ENCODE peak calls at places on chromosomes 4 and X, in eight cellular contexts. Y is iPS DF 6.9, V is right atrium auricular region, S is psoas muscle, P is breast epithelium, Z is A549, G is heart right ventricle, R is GM23248. N is an unnamed sample.

GRCh38 chrX:22699591-22700091 is 300.1 kb upstream of the DDX53 start:
- DNase-seq in Y (no peak), V (no peak), S (no peak), P (no peak), Z (no peak), G (no peak), R (peak), N (no peak)

GRCh38 chr4:147793973-147794690 is 62.2 kb downstream of the ARHGAP10 start:
- DNase-seq in Y (no peak), V (no peak), S (no peak), P (no peak), Z (no peak), G (no peak), R (no peak), N (no peak)

GRCh38 chr4:112765317-112765989 is 128.5 kb downstream of the LARP7 start:
- DNase-seq in Y (no peak), V (no peak), S (no peak), P (no peak), Z (no peak), G (no peak), R (peak), N (no peak)

GRCh38 chr4:24044610-24045589 is 155.1 kb upstream of the PPARGC1A start:
- DNase-seq in Y (no peak), V (no peak), S (no peak), P (no peak), Z (no peak), G (no peak), R (no peak), N (no peak)

GRCh38 chr4:76748649-76749048 is 149.3 kb downstream of the SOWAHB start:
- DNase-seq in Y (no peak), V (no peak), S (no peak), P (no peak), Z (peak), G (no peak), R (peak), N (no peak)

GRCh38 chrX:31237189-31237588 is 165.3 kb upstream of the FTHL17 start:
- DNase-seq in Y (no peak), V (no peak), S (no peak), P (no peak), Z (no peak), G (no peak), R (no peak), N (no peak)

GRCh38 chr4:150315691-150316090 is 237.4 kb downstream of the DCLK2 start:
- DNase-seq in Y (no peak), V (no peak), S (no peak), P (no peak), Z (no peak), G (no peak), R (no peak), N (no peak)

GRCh38 chr4:165096776-165097175 is 15.9 kb downstream of the TMEM192 start:
- DNase-seq in Y (no peak), V (peak), S (no peak), P (no peak), Z (peak), G (no peak), R (peak), N (no peak)

GRCh38 chrX:71081348-71082148 is 13.4 kb upstream of the SNX12 start:
- DNase-seq in Y (no peak), V (no peak), S (no peak), P (no peak), Z (no peak), G (no peak), R (peak), N (no peak)

GRCh38 chr4:78379040-78379439 is 172.5 kb upstream of the ANXA3 start:
- DNase-seq in Y (no peak), V (no peak), S (no peak), P (no peak), Z (no peak), G (no peak), R (peak), N (no peak)

GRCh38 chrX:123673813-123674212 is 59.0 kb downstream of the THOC2 start:
- DNase-seq in Y (no peak), V (no peak), S (no peak), P (no peak), Z (no peak), G (no peak), R (no peak), N (no peak)

GRCh38 chr4:26779674-26780073 is 81.0 kb upstream of the STIM2 start:
- DNase-seq in Y (no peak), V (no peak), S (no peak), P (no peak), Z (no peak), G (no peak), R (peak), N (no peak)

GRCh38 chrX:18666614-18667013 is 5.3 kb downstream of the RS1 start:
- DNase-seq in Y (no peak), V (no peak), S (no peak), P (no peak), Z (no peak), G (no peak), R (no peak), N (no peak)

GRCh38 chrX:13689519-13690211 is 737 bp downstream of the RAB9A start:
- DNase-seq in Y (no peak), V (no peak), S (no peak), P (no peak), Z (no peak), G (no peak), R (peak), N (no peak)

GRCh38 chr4:120228086-120228485 is 161.4 kb upstream of the MAD2L1 start:
- DNase-seq in Y (no peak), V (no peak), S (no peak), P (no peak), Z (no peak), G (no peak), R (no peak), N (no peak)

GRCh38 chrX:75522565-75523411 is at the start of gene ZDHHC15:
- DNase-seq in Y (no peak), V (peak), S (peak), P (peak), Z (no peak), G (peak), R (peak), N (peak)

GRCh38 chr4:93147524-93148212 is 680.9 kb upstream of the ATOH1 start:
- DNase-seq in Y (peak), V (no peak), S (no peak), P (no peak), Z (no peak), G (no peak), R (no peak), N (no peak)

GRCh38 chr4:42313872-42314271 is 83.4 kb upstream of the SHISA3 start:
- DNase-seq in Y (no peak), V (no peak), S (no peak), P (no peak), Z (no peak), G (no peak), R (no peak), N (no peak)

GRCh38 chr4:127048371-127049085 is 584.2 kb upstream of the INTU start:
- DNase-seq in Y (no peak), V (no peak), S (no peak), P (no peak), Z (no peak), G (no peak), R (no peak), N (no peak)

GRCh38 chr4:38449506-38450174 is 214.4 kb upstream of the KLF3 start:
- DNase-seq in Y (peak), V (no peak), S (no peak), P (no peak), Z (no peak), G (no peak), R (peak), N (no peak)

GRCh38 chr4:83151645-83152044 is 37.1 kb upstream of the PLAC8 start:
- DNase-seq in Y (no peak), V (no peak), S (no peak), P (no peak), Z (no peak), G (no peak), R (no peak), N (no peak)

GRCh38 chr4:31234494-31234893 is 514.3 kb downstream of the PCDH7 start:
- DNase-seq in Y (peak), V (no peak), S (no peak), P (no peak), Z (no peak), G (no peak), R (no peak), N (no peak)

GRCh38 chrX:46649421-46650260 is 76.1 kb downstream of the CHST7 start:
- DNase-seq in Y (peak), V (no peak), S (peak), P (no peak), Z (no peak), G (peak), R (peak), N (no peak)

GRCh38 chr4:3468804-3469203 is 5.7 kb downstream of the DOK7 start:
- DNase-seq in Y (no peak), V (no peak), S (no peak), P (no peak), Z (no peak), G (no peak), R (no peak), N (no peak)

DNA sequence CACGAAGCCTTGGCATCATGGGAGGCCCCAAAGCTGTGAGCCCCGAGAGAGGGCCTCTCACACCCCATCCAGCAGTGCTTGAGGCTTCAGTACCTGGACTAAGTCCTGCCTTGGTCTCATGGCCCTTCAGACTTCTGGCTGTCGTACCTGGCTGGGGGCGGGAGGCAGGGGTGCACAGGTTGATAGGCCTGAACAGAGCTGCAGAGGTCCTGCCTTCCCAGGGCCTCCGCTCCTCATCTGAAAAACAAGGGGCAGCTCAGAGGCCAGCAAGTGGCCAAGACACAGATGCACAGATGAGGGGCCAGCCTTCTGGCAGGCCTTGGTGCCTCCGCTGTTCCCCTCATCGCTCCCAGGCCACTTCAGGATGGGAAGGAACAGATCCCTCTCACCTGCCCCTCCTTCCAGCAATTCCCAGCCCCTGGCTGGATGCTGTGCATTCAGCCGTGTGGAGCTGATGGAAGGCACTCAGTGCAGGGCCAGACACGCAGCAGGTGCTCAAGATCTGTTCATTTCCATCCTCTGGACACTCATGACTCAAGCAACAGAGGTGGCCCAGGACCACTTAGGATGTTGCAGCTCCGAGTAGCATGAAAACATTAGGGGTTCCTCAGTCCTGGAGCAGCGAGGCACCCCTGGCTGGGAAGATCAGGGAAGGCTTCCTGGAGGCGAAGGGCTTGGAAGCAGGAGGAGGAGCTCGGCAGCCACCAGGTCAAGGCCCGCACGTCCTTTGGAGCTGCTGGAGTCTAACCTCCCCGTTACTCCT is 1.4 kb downstream of the ZNF185 start:
- DNase-seq in Y (no peak), V (no peak), S (no peak), P (no peak), Z (no peak), G (no peak), R (no peak), N (no peak)
- H3K27ac ChIP-seq in Y (no peak), V (no peak), S (no peak), P (no peak), Z (no peak), G (no peak), R (no peak), N (no peak)

GRCh38 chr4:40262079-40262528 is 65.3 kb downstream of the RHOH start:
- DNase-seq in Y (no peak), V (no peak), S (no peak), P (no peak), Z (no peak), G (no peak), R (no peak), N (no peak)
- H3K27ac ChIP-seq in Y (no peak), V (no peak), S (no peak), P (no peak), Z (peak), G (no peak), R (no peak), N (no peak)

GRCh38 chr4:185838514-185839203 is 26.7 kb upstream of the SORBS2 start:
- DNase-seq in Y (no peak), V (no peak), S (no peak), P (no peak), Z (no peak), G (no peak), R (peak), N (no peak)

GRCh38 chr4:185837415-185838103 is 25.6 kb upstream of the SORBS2 start:
- DNase-seq in Y (no peak), V (no peak), S (no peak), P (no peak), Z (no peak), G (no peak), R (no peak), N (no peak)

GRCh38 chr4:185836268-185837084 is 24.5 kb upstream of the SORBS2 start:
- DNase-seq in Y (no peak), V (no peak), S (no peak), P (no peak), Z (no peak), G (no peak), R (no peak), N (no peak)

GRCh38 chr4:185839204-185839712 is 27.3 kb upstream of the SORBS2 start:
- DNase-seq in Y (peak), V (no peak), S (peak), P (no peak), Z (peak), G (peak), R (peak), N (no peak)

DNA sequence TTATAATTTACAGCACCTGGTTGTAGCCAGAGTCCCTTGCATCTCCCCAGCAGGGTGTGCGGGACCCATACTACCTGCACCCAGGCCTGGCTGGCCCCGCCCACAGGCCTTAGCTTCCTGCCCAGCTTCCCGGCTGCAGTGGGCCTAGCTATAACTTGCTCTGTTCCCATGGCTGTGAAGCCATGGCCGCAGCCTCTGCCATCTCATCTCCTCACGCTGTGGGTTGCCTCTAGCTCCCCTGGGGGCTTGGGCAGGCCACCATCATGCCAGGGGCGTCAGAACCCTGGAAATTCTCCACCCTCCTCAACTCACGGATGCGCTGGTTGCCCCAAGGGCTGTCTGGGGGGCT is 26.1 kb upstream of the SORBS2 start:
- DNase-seq in Y (no peak), V (no peak), S (no peak), P (no peak), Z (no peak), G (no peak), R (no peak), N (no peak)
- H3K27ac ChIP-seq in Y (peak), V (peak), S (peak), P (peak), Z (peak), G (peak), R (no peak), N (no peak)

GRCh38 chr4:85557016-85557901 is 82.3 kb downstream of the ARHGAP24 start:
- DNase-seq in Y (no peak), V (no peak), S (no peak), P (no peak), Z (no peak), G (no peak), R (no peak), N (no peak)

GRCh38 chr4:85556293-85556692 is 81.3 kb downstream of the ARHGAP24 start:
- DNase-seq in Y (no peak), V (no peak), S (no peak), P (no peak), Z (no peak), G (no peak), R (no peak), N (no peak)

DNA sequence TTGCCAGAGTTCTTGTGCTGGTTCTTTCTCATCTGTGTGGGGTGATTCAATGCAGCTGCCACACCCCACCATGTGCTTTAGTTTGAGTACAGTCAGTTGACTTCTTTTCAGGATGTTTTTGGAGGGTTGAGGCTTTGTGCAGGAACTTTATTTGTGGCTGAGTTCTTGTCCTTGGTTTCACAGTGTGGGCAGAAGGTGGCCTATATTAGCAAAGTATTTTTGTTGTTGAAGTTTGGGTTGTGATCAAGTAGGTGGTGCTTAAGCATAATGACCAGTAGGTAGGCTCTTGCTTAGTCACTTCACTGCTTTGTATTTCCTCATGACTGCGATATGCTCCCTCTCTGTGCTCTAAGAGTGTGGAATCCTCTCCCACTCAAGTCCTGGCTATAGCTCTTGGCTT is 80.3 kb downstream of the ARHGAP24 start:
- DNase-seq in Y (no peak), V (no peak), S (no peak), P (no peak), Z (no peak), G (no peak), R (peak), N (no peak)
- H3K27ac ChIP-seq in Y (no peak), V (no peak), S (no peak), P (no peak), Z (no peak), G (no peak), R (no peak), N (no peak)

DNA sequence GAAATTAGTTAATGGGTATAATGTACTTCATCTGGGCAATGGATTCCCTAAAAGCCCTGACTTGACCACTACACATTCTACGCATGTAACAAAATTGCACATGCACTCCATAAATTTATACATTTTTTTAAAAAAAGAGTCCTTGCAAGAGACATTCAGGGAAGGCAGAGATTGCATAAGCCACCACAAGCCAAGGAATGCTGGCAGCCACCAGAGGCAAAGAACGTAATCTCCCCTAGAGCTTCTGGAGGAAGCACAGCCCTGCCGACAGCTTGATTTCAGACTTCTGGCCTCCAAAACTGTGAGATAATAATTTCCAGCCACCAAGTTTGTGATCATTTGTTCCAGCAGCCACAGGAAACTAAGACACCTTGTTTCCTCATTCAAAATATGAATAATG is 185.6 kb upstream of the GALNT7 start:
- DNase-seq in Y (no peak), V (no peak), S (no peak), P (no peak), Z (no peak), G (no peak), R (no peak), N (no peak)
- H3K27ac ChIP-seq in Y (no peak), V (no peak), S (no peak), P (no peak), Z (peak), G (no peak), R (no peak), N (no peak)

DNA sequence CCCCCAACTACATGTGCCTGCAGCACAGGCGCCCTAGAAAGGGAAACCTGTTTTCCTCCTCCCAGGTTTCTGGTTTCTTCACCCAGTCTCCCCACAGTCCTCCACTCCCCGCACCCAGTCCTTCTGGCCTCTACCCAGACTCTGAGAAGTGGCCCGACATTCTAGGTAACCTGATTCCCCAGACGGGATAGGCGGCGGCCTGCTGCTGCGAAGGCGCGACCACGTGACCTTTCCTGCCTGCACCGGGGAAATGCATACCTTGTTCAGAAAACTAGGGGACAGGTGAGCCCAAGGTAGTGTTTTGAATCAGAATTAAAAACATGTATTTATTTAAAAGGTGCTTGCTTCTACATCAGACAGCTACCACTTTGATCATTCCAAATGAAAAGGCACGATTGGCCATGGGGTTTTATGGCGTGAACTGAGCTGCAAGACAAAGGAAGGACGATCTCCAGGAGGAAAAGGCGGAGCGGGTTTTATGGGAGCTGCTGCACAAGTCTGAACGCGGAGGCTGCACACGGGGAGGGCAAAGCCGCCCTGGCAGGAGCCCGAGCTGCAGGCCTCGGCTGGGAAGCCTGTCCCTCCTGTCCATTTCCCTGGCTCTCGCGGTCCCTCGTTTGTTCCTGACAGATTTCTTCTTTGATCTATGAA is 150.7 kb downstream of the SPRY1 start:
- DNase-seq in Y (peak), V (no peak), S (no peak), P (peak), Z (no peak), G (no peak), R (no peak), N (peak)
- H3K27ac ChIP-seq in Y (no peak), V (no peak), S (no peak), P (peak), Z (no peak), G (no peak), R (no peak), N (peak)

GRCh38 chrX:17633546-17633945 is 103.7 kb upstream of the SCML1 start:
- DNase-seq in Y (no peak), V (no peak), S (no peak), P (no peak), Z (no peak), G (no peak), R (no peak), N (no peak)

GRCh38 chrX:17637235-17637634 is 100.1 kb upstream of the SCML1 start:
- DNase-seq in Y (no peak), V (no peak), S (no peak), P (no peak), Z (no peak), G (no peak), R (no peak), N (no peak)

GRCh38 chrX:17632942-17633341 is 104.4 kb upstream of the SCML1 start:
- DNase-seq in Y (no peak), V (no peak), S (no peak), P (no peak), Z (no peak), G (no peak), R (peak), N (no peak)

GRCh38 chrX:17635231-17635630 is 102.1 kb upstream of the SCML1 start:
- DNase-seq in Y (peak), V (no peak), S (no peak), P (no peak), Z (no peak), G (no peak), R (no peak), N (no peak)

GRCh38 chrX:17634542-17635207 is 102.6 kb upstream of the SCML1 start:
- DNase-seq in Y (no peak), V (no peak), S (no peak), P (no peak), Z (no peak), G (no peak), R (no peak), N (no peak)
- H3K27ac ChIP-seq in Y (no peak), V (no peak), S (no peak), P (no peak), Z (no peak), G (no peak), R (no peak), N (no peak)